ENCODE peak calls at places on chromosome 2, in six cellular contexts. One of them, this sample, is unnamed.

GRCh38 chr2:30239308-30240161 is 8.2 kb downstream of the LBH start:
- DNase-seq in AG08395: peak
- DNase-seq in activated naive CD4-positive, alpha-beta T cell treated with anti-CD3 and anti-CD28 coated beads for 36 hours: peak
- DNase-seq in GF-D8: no peak
- DNase-seq in activated naive CD8-positive, alpha-beta T cell treated with anti-CD3 and anti-CD28 coated beads, Interleukin-2, amount 50 U/mL, for 24 hours: peak
- DNase-seq in naive thymus-derived CD8-positive, alpha-beta T cell: peak
- DNase-seq in this sample: peak

GRCh38 chr2:3291750-3292149 is 85.9 kb downstream of the EIPR1 start:
- DNase-seq in activated naive CD4-positive, alpha-beta T cell treated with anti-CD3 and anti-CD28 coated beads for 36 hours: no peak
- DNase-seq in AG08395: no peak
- DNase-seq in GF-D8: no peak
- DNase-seq in naive thymus-derived CD8-positive, alpha-beta T cell: no peak
- DNase-seq in activated naive CD8-positive, alpha-beta T cell treated with anti-CD3 and anti-CD28 coated beads, Interleukin-2, amount 50 U/mL, for 24 hours: no peak
- DNase-seq in this sample: no peak

GRCh38 chr2:204950695-204951094 is 405.4 kb downstream of the PARD3B start:
- DNase-seq in naive thymus-derived CD8-positive, alpha-beta T cell: no peak
- DNase-seq in AG08395: peak
- DNase-seq in activated naive CD4-positive, alpha-beta T cell treated with anti-CD3 and anti-CD28 coated beads for 36 hours: no peak
- DNase-seq in GF-D8: no peak
- DNase-seq in activated naive CD8-positive, alpha-beta T cell treated with anti-CD3 and anti-CD28 coated beads, Interleukin-2, amount 50 U/mL, for 24 hours: no peak
- DNase-seq in this sample: no peak

GRCh38 chr2:85791704-85792565 is 38.1 kb downstream of the ATOH8 start:
- DNase-seq in naive thymus-derived CD8-positive, alpha-beta T cell: no peak
- DNase-seq in GF-D8: no peak
- DNase-seq in activated naive CD8-positive, alpha-beta T cell treated with anti-CD3 and anti-CD28 coated beads, Interleukin-2, amount 50 U/mL, for 24 hours: no peak
- DNase-seq in activated naive CD4-positive, alpha-beta T cell treated with anti-CD3 and anti-CD28 coated beads for 36 hours: no peak
- DNase-seq in AG08395: no peak
- DNase-seq in this sample: no peak

GRCh38 chr2:88549616-88550292 is 77.5 kb downstream of the EIF2AK3 start:
- DNase-seq in activated naive CD8-positive, alpha-beta T cell treated with anti-CD3 and anti-CD28 coated beads, Interleukin-2, amount 50 U/mL, for 24 hours: no peak
- DNase-seq in GF-D8: no peak
- DNase-seq in naive thymus-derived CD8-positive, alpha-beta T cell: no peak
- DNase-seq in AG08395: peak
- DNase-seq in activated naive CD4-positive, alpha-beta T cell treated with anti-CD3 and anti-CD28 coated beads for 36 hours: no peak
- DNase-seq in this sample: no peak

GRCh38 chr2:189498205-189498604 is 56.9 kb downstream of the WDR75 start:
- DNase-seq in AG08395: no peak
- DNase-seq in GF-D8: no peak
- DNase-seq in naive thymus-derived CD8-positive, alpha-beta T cell: no peak
- DNase-seq in activated naive CD8-positive, alpha-beta T cell treated with anti-CD3 and anti-CD28 coated beads, Interleukin-2, amount 50 U/mL, for 24 hours: no peak
- DNase-seq in activated naive CD4-positive, alpha-beta T cell treated with anti-CD3 and anti-CD28 coated beads for 36 hours: no peak
- DNase-seq in this sample: no peak

GRCh38 chr2:33412920-33413319 is 63.5 kb upstream of the RASGRP3 start:
- DNase-seq in naive thymus-derived CD8-positive, alpha-beta T cell: no peak
- DNase-seq in AG08395: peak
- DNase-seq in activated naive CD4-positive, alpha-beta T cell treated with anti-CD3 and anti-CD28 coated beads for 36 hours: peak
- DNase-seq in GF-D8: no peak
- DNase-seq in activated naive CD8-positive, alpha-beta T cell treated with anti-CD3 and anti-CD28 coated beads, Interleukin-2, amount 50 U/mL, for 24 hours: no peak
- DNase-seq in this sample: peak

GRCh38 chr2:106054880-106055655 is 139.0 kb downstream of the UXS1 start:
- DNase-seq in GF-D8: no peak
- DNase-seq in naive thymus-derived CD8-positive, alpha-beta T cell: no peak
- DNase-seq in activated naive CD8-positive, alpha-beta T cell treated with anti-CD3 and anti-CD28 coated beads, Interleukin-2, amount 50 U/mL, for 24 hours: no peak
- DNase-seq in AG08395: no peak
- DNase-seq in activated naive CD4-positive, alpha-beta T cell treated with anti-CD3 and anti-CD28 coated beads for 36 hours: peak
- DNase-seq in this sample: no peak

GRCh38 chr2:147773479-147773878 is 71.3 kb upstream of the ACVR2A start:
- DNase-seq in activated naive CD4-positive, alpha-beta T cell treated with anti-CD3 and anti-CD28 coated beads for 36 hours: no peak
- DNase-seq in AG08395: no peak
- DNase-seq in GF-D8: no peak
- DNase-seq in activated naive CD8-positive, alpha-beta T cell treated with anti-CD3 and anti-CD28 coated beads, Interleukin-2, amount 50 U/mL, for 24 hours: no peak
- DNase-seq in naive thymus-derived CD8-positive, alpha-beta T cell: no peak
- DNase-seq in this sample: no peak

GRCh38 chr2:128475427-128476211 is 157.0 kb upstream of the HS6ST1 start:
- DNase-seq in naive thymus-derived CD8-positive, alpha-beta T cell: no peak
- DNase-seq in GF-D8: no peak
- DNase-seq in activated naive CD4-positive, alpha-beta T cell treated with anti-CD3 and anti-CD28 coated beads for 36 hours: no peak
- DNase-seq in activated naive CD8-positive, alpha-beta T cell treated with anti-CD3 and anti-CD28 coated beads, Interleukin-2, amount 50 U/mL, for 24 hours: no peak
- DNase-seq in AG08395: no peak
- DNase-seq in this sample: no peak

GRCh38 chr2:62858231-62858832 is 152.8 kb downstream of the EHBP1 start:
- DNase-seq in AG08395: no peak
- DNase-seq in naive thymus-derived CD8-positive, alpha-beta T cell: no peak
- DNase-seq in GF-D8: no peak
- DNase-seq in activated naive CD8-positive, alpha-beta T cell treated with anti-CD3 and anti-CD28 coated beads, Interleukin-2, amount 50 U/mL, for 24 hours: no peak
- DNase-seq in activated naive CD4-positive, alpha-beta T cell treated with anti-CD3 and anti-CD28 coated beads for 36 hours: no peak
- DNase-seq in this sample: no peak

GRCh38 chr2:179769323-179769722 is 92.1 kb downstream of the ZNF385B start:
- DNase-seq in activated naive CD8-positive, alpha-beta T cell treated with anti-CD3 and anti-CD28 coated beads, Interleukin-2, amount 50 U/mL, for 24 hours: no peak
- DNase-seq in AG08395: no peak
- DNase-seq in GF-D8: no peak
- DNase-seq in activated naive CD4-positive, alpha-beta T cell treated with anti-CD3 and anti-CD28 coated beads for 36 hours: no peak
- DNase-seq in naive thymus-derived CD8-positive, alpha-beta T cell: no peak
- DNase-seq in this sample: no peak

GRCh38 chr2:12725238-12726187 is 8.8 kb downstream of the TRIB2 start:
- DNase-seq in AG08395: no peak
- DNase-seq in activated naive CD4-positive, alpha-beta T cell treated with anti-CD3 and anti-CD28 coated beads for 36 hours: no peak
- DNase-seq in activated naive CD8-positive, alpha-beta T cell treated with anti-CD3 and anti-CD28 coated beads, Interleukin-2, amount 50 U/mL, for 24 hours: no peak
- DNase-seq in naive thymus-derived CD8-positive, alpha-beta T cell: no peak
- DNase-seq in GF-D8: no peak
- DNase-seq in this sample: no peak

GRCh38 chr2:239467956-239468490 is 67.2 kb upstream of the HDAC4 start:
- DNase-seq in naive thymus-derived CD8-positive, alpha-beta T cell: no peak
- DNase-seq in activated naive CD8-positive, alpha-beta T cell treated with anti-CD3 and anti-CD28 coated beads, Interleukin-2, amount 50 U/mL, for 24 hours: no peak
- DNase-seq in AG08395: no peak
- DNase-seq in activated naive CD4-positive, alpha-beta T cell treated with anti-CD3 and anti-CD28 coated beads for 36 hours: no peak
- DNase-seq in GF-D8: no peak
- DNase-seq in this sample: no peak

GRCh38 chr2:205702576-205702975 is 20.3 kb downstream of the NRP2 start:
- DNase-seq in GF-D8: no peak
- DNase-seq in AG08395: no peak
- DNase-seq in activated naive CD8-positive, alpha-beta T cell treated with anti-CD3 and anti-CD28 coated beads, Interleukin-2, amount 50 U/mL, for 24 hours: no peak
- DNase-seq in activated naive CD4-positive, alpha-beta T cell treated with anti-CD3 and anti-CD28 coated beads for 36 hours: no peak
- DNase-seq in naive thymus-derived CD8-positive, alpha-beta T cell: no peak
- DNase-seq in this sample: no peak

GRCh38 chr2:207091928-207092327 is 73.8 kb downstream of the KLF7 start:
- DNase-seq in activated naive CD4-positive, alpha-beta T cell treated with anti-CD3 and anti-CD28 coated beads for 36 hours: no peak
- DNase-seq in AG08395: no peak
- DNase-seq in naive thymus-derived CD8-positive, alpha-beta T cell: no peak
- DNase-seq in activated naive CD8-positive, alpha-beta T cell treated with anti-CD3 and anti-CD28 coated beads, Interleukin-2, amount 50 U/mL, for 24 hours: no peak
- DNase-seq in GF-D8: no peak
- DNase-seq in this sample: no peak

GRCh38 chr2:240433973-240434727 is 1.3 kb upstream of the GPC1 start:
- DNase-seq in activated naive CD8-positive, alpha-beta T cell treated with anti-CD3 and anti-CD28 coated beads, Interleukin-2, amount 50 U/mL, for 24 hours: peak
- DNase-seq in activated naive CD4-positive, alpha-beta T cell treated with anti-CD3 and anti-CD28 coated beads for 36 hours: peak
- DNase-seq in naive thymus-derived CD8-positive, alpha-beta T cell: peak
- DNase-seq in GF-D8: no peak
- DNase-seq in AG08395: peak
- DNase-seq in this sample: peak

GRCh38 chr2:6412533-6413085 is 453.1 kb downstream of the CMPK2 start:
- DNase-seq in naive thymus-derived CD8-positive, alpha-beta T cell: no peak
- DNase-seq in activated naive CD8-positive, alpha-beta T cell treated with anti-CD3 and anti-CD28 coated beads, Interleukin-2, amount 50 U/mL, for 24 hours: no peak
- DNase-seq in GF-D8: no peak
- DNase-seq in activated naive CD4-positive, alpha-beta T cell treated with anti-CD3 and anti-CD28 coated beads for 36 hours: no peak
- DNase-seq in AG08395: peak
- DNase-seq in this sample: no peak

GRCh38 chr2:176085861-176086771 is 2.4 kb upstream of the EVX2 start:
- DNase-seq in GF-D8: no peak
- DNase-seq in activated naive CD8-positive, alpha-beta T cell treated with anti-CD3 and anti-CD28 coated beads, Interleukin-2, amount 50 U/mL, for 24 hours: no peak
- DNase-seq in AG08395: peak
- DNase-seq in activated naive CD4-positive, alpha-beta T cell treated with anti-CD3 and anti-CD28 coated beads for 36 hours: peak
- DNase-seq in naive thymus-derived CD8-positive, alpha-beta T cell: no peak
- DNase-seq in this sample: peak

GRCh38 chr2:108621087-108621559 is 86.9 kb downstream of the LIMS1 start:
- DNase-seq in activated naive CD4-positive, alpha-beta T cell treated with anti-CD3 and anti-CD28 coated beads for 36 hours: peak
- DNase-seq in AG08395: no peak
- DNase-seq in naive thymus-derived CD8-positive, alpha-beta T cell: peak
- DNase-seq in activated naive CD8-positive, alpha-beta T cell treated with anti-CD3 and anti-CD28 coated beads, Interleukin-2, amount 50 U/mL, for 24 hours: peak
- DNase-seq in GF-D8: peak
- DNase-seq in this sample: peak

GRCh38 chr2:205698556-205699282 is 16.4 kb downstream of the NRP2 start:
- DNase-seq in AG08395: no peak
- DNase-seq in activated naive CD4-positive, alpha-beta T cell treated with anti-CD3 and anti-CD28 coated beads for 36 hours: no peak
- DNase-seq in naive thymus-derived CD8-positive, alpha-beta T cell: no peak
- DNase-seq in activated naive CD8-positive, alpha-beta T cell treated with anti-CD3 and anti-CD28 coated beads, Interleukin-2, amount 50 U/mL, for 24 hours: no peak
- DNase-seq in GF-D8: no peak
- DNase-seq in this sample: no peak